ENCODE peak calls at places on chromosomes 11 and 22, in four cellular contexts. Q is K562, M is HepG2, P is IMR-90. S is an unnamed sample.

GRCh38 chr11:32947985-32948384 is 55.4 kb downstream of the QSER1 start:
- DNase-seq in Q (no peak), M (no peak), P (no peak), S (no peak)

GRCh38 chr22:35842954-35843353 is 125.3 kb downstream of the APOL5 start:
- DNase-seq in Q (peak), M (peak), P (peak), S (peak)

GRCh38 chr22:17786435-17787158 is 12.3 kb upstream of the BID start:
- DNase-seq in Q (peak), M (peak), P (no peak), S (no peak)

GRCh38 chr11:128133501-128133900 is 453.9 kb downstream of the ETS1 start:
- DNase-seq in Q (no peak), M (no peak), P (no peak), S (no peak)

GRCh38 chr11:29914203-29914930 is 102.5 kb downstream of the KCNA4 start:
- DNase-seq in Q (no peak), M (no peak), P (no peak), S (no peak)

GRCh38 chr11:45366196-45366595 is 80.1 kb upstream of the SYT13 start:
- DNase-seq in Q (no peak), M (no peak), P (no peak), S (no peak)

GRCh38 chr11:446886-447285 is 3.2 kb upstream of the PTDSS2 start:
- DNase-seq in Q (no peak), M (no peak), P (no peak), S (no peak)

GRCh38 chr11:75554258-75555022 is 7.6 kb upstream of the SERPINH1 start:
- DNase-seq in Q (peak), M (peak), P (peak), S (no peak)

GRCh38 chr11:105100976-105101630 is 38.5 kb downstream of the CARD18 start:
- DNase-seq in Q (no peak), M (no peak), P (no peak), S (no peak)

GRCh38 chr11:115653926-115654325 is 149.7 kb upstream of the CADM1 start:
- DNase-seq in Q (no peak), M (no peak), P (no peak), S (no peak)

GRCh38 chr11:44032304-44033085 is 15.3 kb upstream of the ACCSL start:
- DNase-seq in Q (no peak), M (no peak), P (peak), S (no peak)

GRCh38 chr22:34105461-34106062 is 185.3 kb upstream of the LARGE1 start:
- DNase-seq in Q (peak), M (peak), P (no peak), S (peak)

GRCh38 chr11:128323381-128323780 is 264.0 kb downstream of the ETS1 start:
- DNase-seq in Q (no peak), M (no peak), P (peak), S (no peak)

DNA sequence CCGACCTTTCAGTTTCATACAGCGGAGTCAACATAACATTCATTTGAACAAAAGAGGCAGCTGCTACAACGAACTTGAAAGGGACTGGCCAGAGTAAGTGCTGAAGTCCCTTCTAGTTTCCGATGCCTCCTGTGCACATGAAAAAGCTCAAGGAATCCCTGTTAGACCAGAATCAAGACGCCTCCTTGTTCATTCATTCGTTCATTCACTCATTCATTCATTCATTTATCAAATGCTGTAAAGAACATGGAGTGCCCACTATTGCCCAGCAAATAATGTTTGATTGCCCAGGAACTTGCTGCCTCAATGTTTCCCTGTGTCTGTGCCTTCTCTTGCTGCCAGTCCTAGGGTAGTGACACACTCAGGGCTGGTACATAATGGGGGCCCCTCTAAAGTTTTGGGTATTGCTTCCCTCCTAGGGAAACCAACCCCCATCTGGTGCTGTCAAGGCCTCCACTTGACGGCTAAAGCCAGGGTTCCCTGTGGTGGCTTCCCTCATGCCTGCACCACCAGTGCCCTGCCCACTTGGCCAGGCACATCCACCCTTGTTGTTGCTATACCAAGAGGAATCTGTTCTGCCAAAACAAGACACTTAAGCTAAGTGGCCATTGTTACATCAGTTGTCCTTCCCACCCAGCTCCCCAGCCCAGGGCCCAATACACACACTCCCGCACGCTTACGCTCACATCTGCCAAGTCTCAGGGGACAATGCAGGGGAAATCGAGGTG is 3.8 kb downstream of the TMPRSS13 start:
- DNase-seq in Q (no peak), M (no peak), P (no peak), S (no peak)
- TF ChIP-seq MAZ in Q (no peak), M (no peak), P (no peak), S (no peak)

DNA sequence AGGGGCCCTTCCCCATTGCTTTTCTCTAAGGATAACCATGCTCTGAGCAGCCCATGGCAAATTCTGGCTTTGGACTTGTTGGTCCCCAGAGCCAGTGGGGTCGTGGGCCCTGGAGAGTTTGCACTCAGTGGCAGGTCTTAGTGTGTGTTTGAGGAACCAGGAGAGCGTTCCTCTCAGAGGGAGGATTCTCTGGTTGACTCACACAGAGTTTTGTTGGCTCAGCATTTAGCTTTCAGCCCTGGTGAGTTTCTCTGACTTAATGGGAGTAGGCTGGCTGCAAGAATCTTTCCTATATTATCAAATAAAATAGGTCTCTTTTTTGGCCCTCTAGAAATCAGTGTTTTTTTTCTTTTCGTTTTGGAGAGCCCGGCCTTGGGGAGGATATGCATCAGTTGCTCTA is 20.9 kb downstream of the ST14 start:
- DNase-seq in Q (no peak), M (no peak), P (peak), S (no peak)
- TF ChIP-seq MAZ in Q (no peak), M (no peak), P (no peak), S (no peak)

DNA sequence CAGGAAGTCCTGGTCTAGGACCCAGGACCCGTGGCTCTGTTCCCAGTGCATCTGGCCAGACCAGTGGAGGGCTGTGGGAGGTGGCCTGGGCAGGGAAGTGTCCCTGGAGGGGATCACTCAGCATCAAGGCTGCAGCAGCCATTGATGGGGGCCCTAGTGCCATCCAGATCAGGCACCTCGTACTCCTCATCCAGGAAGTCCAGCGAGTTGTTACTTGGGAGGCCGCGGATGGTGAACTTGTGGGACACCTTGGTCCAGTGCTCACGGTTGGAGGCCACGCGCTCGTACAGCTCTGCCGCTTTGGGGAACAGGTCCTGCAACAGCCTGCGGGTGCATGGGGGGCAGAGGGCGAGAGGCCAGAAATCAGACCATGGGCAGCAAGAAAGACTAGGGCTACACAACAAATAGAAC is 96.9 kb downstream of the PDE2A start:
- DNase-seq in Q (no peak), M (no peak), P (no peak), S (no peak)
- TF ChIP-seq MAZ in Q (no peak), M (no peak), P (no peak), S (no peak)

DNA sequence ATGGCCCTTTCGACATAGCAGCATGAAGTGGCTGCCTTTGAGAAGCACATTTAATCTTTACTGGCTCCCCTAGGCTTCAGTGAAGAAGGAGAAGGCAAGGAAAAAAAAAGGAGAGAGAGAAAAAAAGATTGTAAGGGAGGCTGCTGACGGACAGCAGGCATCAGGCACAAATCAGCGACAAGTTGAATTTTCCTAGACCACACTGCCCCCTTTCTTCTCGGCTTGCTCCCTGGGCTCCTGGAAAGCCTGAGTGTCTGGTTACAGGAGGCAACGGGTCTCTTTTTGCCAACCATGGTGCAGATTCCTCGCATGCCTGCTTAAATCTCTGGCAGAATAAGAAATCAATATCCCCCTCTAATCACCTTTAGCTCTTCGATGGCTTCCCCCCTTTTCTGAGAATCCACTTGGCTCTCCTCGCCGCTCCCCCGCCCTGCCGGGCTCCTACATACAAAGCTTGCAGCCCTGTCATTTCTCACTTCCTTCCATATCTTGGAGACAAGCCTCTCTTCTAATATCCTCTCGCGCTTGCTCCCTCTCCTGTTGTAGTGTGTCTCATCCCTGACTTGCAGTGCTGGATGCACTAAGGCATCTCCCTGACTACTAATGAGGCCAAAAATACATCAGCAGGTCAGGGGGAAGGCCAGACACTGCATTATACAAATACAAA is 14.3 kb downstream of the BLID start:
- DNase-seq in Q (no peak), M (peak), P (peak), S (no peak)
- TF ChIP-seq MAZ in Q (no peak), M (no peak), P (no peak), S (no peak)

GRCh38 chr22:19958083-19959042 is 16.7 kb upstream of the TXNRD2 start:
- DNase-seq in Q (no peak), M (no peak), P (peak), S (no peak)
- TF ChIP-seq MAZ in Q (no peak), M (no peak), P (no peak), S (no peak)

GRCh38 chr11:8533332-8533731 is 60.7 kb downstream of the STK33 start:
- DNase-seq in Q (no peak), M (no peak), P (no peak), S (no peak)
- TF ChIP-seq MAZ in Q (no peak), M (no peak), P (no peak), S (no peak)

GRCh38 chr22:25598609-25599008 is 34.1 kb downstream of the GRK3 start:
- DNase-seq in Q (no peak), M (no peak), P (no peak), S (no peak)

DNA sequence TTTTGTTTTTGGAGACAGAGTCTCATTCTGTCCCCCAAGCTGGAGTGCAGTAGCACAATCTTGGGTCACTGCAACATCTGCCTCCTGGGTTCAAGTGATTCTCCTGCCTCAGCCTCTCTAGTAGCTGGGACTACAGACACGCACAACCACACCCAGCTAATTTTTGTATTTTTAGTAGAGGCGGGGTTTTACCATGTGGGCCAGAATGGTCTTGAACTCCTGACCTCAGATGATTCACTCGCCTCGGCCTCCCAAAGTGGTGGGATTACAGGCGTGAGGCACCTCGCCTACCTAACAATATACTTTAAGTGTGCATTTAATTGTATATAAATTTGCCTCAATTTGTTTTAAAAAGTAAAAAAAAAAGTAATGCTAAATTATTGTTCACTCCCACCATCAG is 38.4 kb downstream of the GRK3 start:
- DNase-seq in Q (peak), M (no peak), P (no peak), S (no peak)
- TF ChIP-seq MAZ in Q (no peak), M (no peak), P (no peak), S (no peak)